ENCODE peak calls at places on chromosomes 11 and 22, in four cellular contexts. One of them, this sample, is unnamed.

GRCh38 chr11:112160452-112160851 is 3.4 kb downstream of the IL18 start:
- DNase-seq in fibroblast of villous mesenchyme: no peak
- DNase-seq in PC-3: peak; percentile 24
- DNase-seq in heart right ventricle: no peak
- DNase-seq in this sample: no peak

GRCh38 chr22:26632422-26633155 is 10.8 kb downstream of the CRYBA4 start:
- DNase-seq in heart right ventricle: peak; percentile 38
- DNase-seq in fibroblast of villous mesenchyme: peak; percentile 55
- DNase-seq in PC-3: no peak
- DNase-seq in this sample: no peak

GRCh38 chr11:251550-251949 is 14.8 kb downstream of the PSMD13 start:
- DNase-seq in heart right ventricle: no peak
- DNase-seq in PC-3: no peak
- DNase-seq in fibroblast of villous mesenchyme: no peak
- DNase-seq in this sample: peak; percentile 12

GRCh38 chr22:22759371-22759770 is 115.0 kb downstream of the GGTLC2 start:
- DNase-seq in fibroblast of villous mesenchyme: no peak
- DNase-seq in PC-3: no peak
- DNase-seq in heart right ventricle: no peak
- DNase-seq in this sample: no peak

GRCh38 chr11:100855466-100856067 is 168.5 kb downstream of the ARHGAP42 start:
- DNase-seq in PC-3: peak; percentile 86
- DNase-seq in fibroblast of villous mesenchyme: peak; percentile 80
- DNase-seq in heart right ventricle: no peak
- DNase-seq in this sample: peak; percentile 84

GRCh38 chr11:17479284-17480214 is 2.9 kb upstream of the ABCC8 start:
- DNase-seq in heart right ventricle: peak; percentile 43
- DNase-seq in PC-3: peak; percentile 31
- DNase-seq in fibroblast of villous mesenchyme: peak; percentile 27
- DNase-seq in this sample: peak; percentile 17

GRCh38 chr11:105632316-105632715 is 22.4 kb downstream of the GRIA4 start:
- DNase-seq in PC-3: no peak
- DNase-seq in fibroblast of villous mesenchyme: no peak
- DNase-seq in heart right ventricle: no peak
- DNase-seq in this sample: no peak

GRCh38 chr11:65041206-65042035 is at the start of gene SAC3D1:
- DNase-seq in heart right ventricle: peak; percentile 27
- DNase-seq in fibroblast of villous mesenchyme: no peak
- DNase-seq in PC-3: peak; percentile 69
- DNase-seq in this sample: no peak

GRCh38 chr11:78350646-78351165 is 66.9 kb downstream of the GAB2 start:
- DNase-seq in fibroblast of villous mesenchyme: peak; percentile 54
- DNase-seq in PC-3: no peak
- DNase-seq in heart right ventricle: peak; percentile 58
- DNase-seq in this sample: peak; percentile 70

GRCh38 chr22:33018232-33018864 is 39.8 kb downstream of the SYN3 start:
- DNase-seq in PC-3: peak; percentile 46
- DNase-seq in heart right ventricle: peak; percentile 53
- DNase-seq in fibroblast of villous mesenchyme: peak; percentile 53
- DNase-seq in this sample: peak; percentile 67

GRCh38 chr22:20176421-20177060 is 25.7 kb upstream of the CCDC188 start:
- DNase-seq in fibroblast of villous mesenchyme: no peak
- DNase-seq in PC-3: no peak
- DNase-seq in heart right ventricle: no peak
- DNase-seq in this sample: no peak

GRCh38 chr11:76798656-76799055 is 15.5 kb downstream of the TSKU start:
- DNase-seq in heart right ventricle: no peak
- DNase-seq in fibroblast of villous mesenchyme: no peak
- DNase-seq in PC-3: no peak
- DNase-seq in this sample: no peak
- H3K4me3 ChIP-seq in heart right ventricle: peak overlapping the region; percentile 45
- H3K4me3 ChIP-seq in fibroblast of villous mesenchyme: no peak overlapping the region
- H3K4me3 ChIP-seq in PC-3: peak overlapping the region; percentile 57
- H3K4me3 ChIP-seq in this sample: no peak overlapping the region

GRCh38 chr11:86047275-86047991 is 21.5 kb downstream of the PICALM start:
- DNase-seq in fibroblast of villous mesenchyme: peak; percentile 58
- DNase-seq in heart right ventricle: no peak
- DNase-seq in PC-3: peak; percentile 47
- DNase-seq in this sample: peak; percentile 48
- H3K4me3 ChIP-seq in fibroblast of villous mesenchyme: no peak overlapping the region
- H3K4me3 ChIP-seq in heart right ventricle: no peak overlapping the region
- H3K4me3 ChIP-seq in PC-3: no peak overlapping the region
- H3K4me3 ChIP-seq in this sample: no peak overlapping the region

GRCh38 chr22:49672013-49672516 is 155.6 kb downstream of the BRD1 start:
- DNase-seq in fibroblast of villous mesenchyme: no peak
- DNase-seq in PC-3: no peak
- DNase-seq in heart right ventricle: no peak
- DNase-seq in this sample: no peak

GRCh38 chr22:49673048-49673447 is 154.6 kb downstream of the BRD1 start:
- DNase-seq in fibroblast of villous mesenchyme: no peak
- DNase-seq in heart right ventricle: no peak
- DNase-seq in PC-3: no peak
- DNase-seq in this sample: no peak

GRCh38 chr22:49671331-49672012 is 156.2 kb downstream of the BRD1 start:
- DNase-seq in heart right ventricle: no peak
- DNase-seq in PC-3: no peak
- DNase-seq in fibroblast of villous mesenchyme: no peak
- DNase-seq in this sample: no peak

GRCh38 chr22:49668402-49668801 is 159.3 kb downstream of the BRD1 start:
- DNase-seq in heart right ventricle: no peak
- DNase-seq in fibroblast of villous mesenchyme: no peak
- DNase-seq in PC-3: no peak
- DNase-seq in this sample: no peak

DNA sequence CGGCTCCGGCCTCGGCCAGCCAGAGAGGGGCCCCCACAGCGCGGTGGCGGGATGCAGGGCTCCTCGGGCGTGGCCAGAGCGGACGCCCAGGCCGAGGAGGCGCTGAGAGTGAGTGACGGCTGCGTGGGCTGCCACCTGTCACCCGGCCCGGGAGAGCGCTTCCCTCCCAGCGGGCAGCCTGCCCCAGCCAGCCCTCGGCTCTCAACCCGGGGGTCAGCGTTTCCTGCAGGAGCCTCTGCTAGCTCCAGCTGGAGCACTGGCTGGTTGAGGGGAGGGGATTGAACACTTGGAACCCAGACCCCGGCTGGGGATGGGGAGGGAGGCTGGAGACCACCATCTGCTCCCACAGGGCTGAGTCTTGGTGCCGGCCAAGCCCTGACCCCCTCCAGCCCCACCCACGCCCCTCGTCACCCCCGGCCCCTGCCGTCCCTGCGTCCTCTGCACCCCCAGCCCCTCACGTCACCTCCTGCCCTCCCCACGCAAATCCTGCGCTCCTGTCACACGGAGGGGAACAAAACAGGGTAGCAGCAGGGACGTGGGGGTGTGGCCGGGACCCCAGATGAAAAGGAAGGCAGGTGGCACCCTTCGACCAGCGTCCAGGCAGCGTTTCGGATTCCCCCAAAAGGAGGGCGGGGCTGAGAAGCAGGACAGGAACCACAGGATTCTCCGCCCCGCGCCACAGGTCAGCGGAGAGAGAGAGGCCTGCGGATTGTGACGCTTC is 156.9 kb downstream of the BRD1 start:
- DNase-seq in PC-3: no peak
- DNase-seq in heart right ventricle: peak; percentile 11
- DNase-seq in fibroblast of villous mesenchyme: no peak
- DNase-seq in this sample: no peak
- H3K4me3 ChIP-seq in PC-3: no peak overlapping the region
- H3K4me3 ChIP-seq in heart right ventricle: peak overlapping the region; percentile 46
- H3K4me3 ChIP-seq in fibroblast of villous mesenchyme: no peak overlapping the region
- H3K4me3 ChIP-seq in this sample: no peak overlapping the region

GRCh38 chr11:61007971-61008896 is 36.8 kb downstream of the CD6 start:
- DNase-seq in heart right ventricle: no peak
- DNase-seq in fibroblast of villous mesenchyme: no peak
- DNase-seq in PC-3: no peak
- DNase-seq in this sample: no peak

GRCh38 chr11:61009392-61010275 is 38.2 kb downstream of the CD6 start:
- DNase-seq in heart right ventricle: no peak
- DNase-seq in PC-3: no peak
- DNase-seq in fibroblast of villous mesenchyme: no peak
- DNase-seq in this sample: no peak

GRCh38 chr11:61004841-61005240 is 33.4 kb downstream of the CD6 start:
- DNase-seq in fibroblast of villous mesenchyme: no peak
- DNase-seq in heart right ventricle: no peak
- DNase-seq in PC-3: no peak
- DNase-seq in this sample: peak; percentile 19

GRCh38 chr11:61008971-61009370 is 37.5 kb downstream of the CD6 start:
- DNase-seq in heart right ventricle: no peak
- DNase-seq in PC-3: no peak
- DNase-seq in fibroblast of villous mesenchyme: no peak
- DNase-seq in this sample: no peak

GRCh38 chr11:61007383-61007970 is 36.0 kb downstream of the CD6 start:
- DNase-seq in fibroblast of villous mesenchyme: no peak
- DNase-seq in heart right ventricle: no peak
- DNase-seq in PC-3: no peak
- DNase-seq in this sample: no peak
- H3K4me3 ChIP-seq in fibroblast of villous mesenchyme: no peak overlapping the region
- H3K4me3 ChIP-seq in heart right ventricle: peak overlapping the region; percentile 41
- H3K4me3 ChIP-seq in PC-3: peak overlapping the region; percentile 45
- H3K4me3 ChIP-seq in this sample: peak overlapping the region; percentile 10

This sample was measured in choroid plexus epithelial cell.